ENCODE peak calls at places on chromosomes 13 and 19, in five cellular contexts. O, G, Q, D and H are unnamed samples.

GRCh38 chr13:109389892-109390345 is 396.5 kb downstream of the IRS2 start:
- DNase-seq in O (no peak), G (no peak), Q (no peak), D (no peak), H (no peak)

GRCh38 chr13:44313674-44314073 is 60.0 kb upstream of the SERP2 start:
- DNase-seq in O (no peak), G (no peak), Q (no peak), D (no peak), H (no peak)

GRCh38 chr13:36369268-36370107 is 23.3 kb upstream of the SPART start:
- DNase-seq in O (no peak), G (no peak), Q (no peak), D (no peak), H (no peak)

GRCh38 chr13:33932765-33933406 is 114.9 kb downstream of the RFC3 start:
- DNase-seq in O (no peak), G (no peak), Q (no peak), D (no peak), H (no peak)

GRCh38 chr19:3006075-3006767 is 22.9 kb downstream of the TLE2 start:
- DNase-seq in O (no peak), G (no peak), Q (no peak), D (peak), H (peak)

GRCh38 chr19:41426952-41427646 is at the start of gene B3GNT8:
- DNase-seq in O (peak), G (peak), Q (peak), D (peak), H (peak)

GRCh38 chr13:34020388-34020787 is 202.4 kb downstream of the RFC3 start:
- DNase-seq in O (no peak), G (no peak), Q (no peak), D (no peak), H (no peak)

GRCh38 chr13:47903836-47904235 is 97.2 kb downstream of the SUCLA2 start:
- DNase-seq in O (no peak), G (no peak), Q (no peak), D (no peak), H (no peak)

GRCh38 chr13:39892731-39893293 is 237.3 kb downstream of the COG6 start:
- DNase-seq in O (no peak), G (no peak), Q (no peak), D (no peak), H (no peak)

GRCh38 chr13:65921933-65922332 is 1308.2 kb downstream of the PCDH9 start:
- DNase-seq in O (no peak), G (no peak), Q (no peak), D (no peak), H (no peak)

GRCh38 chr13:51325837-51326236 is 13.7 kb upstream of the SERPINE3 start:
- DNase-seq in O (no peak), G (no peak), Q (no peak), D (no peak), H (no peak)

GRCh38 chr13:27607125-27607524 is 13.2 kb downstream of the LNX2 start:
- DNase-seq in O (no peak), G (no peak), Q (no peak), D (no peak), H (no peak)

GRCh38 chr19:35642312-35642711 is 767 bp downstream of the ETV2 start:
- DNase-seq in O (no peak), G (peak), Q (no peak), D (peak), H (no peak)

GRCh38 chr19:3028305-3029069 is 593 bp downstream of the TLE2 start:
- DNase-seq in O (no peak), G (no peak), Q (no peak), D (peak), H (peak)

GRCh38 chr19:46745521-46746280 is at the start of gene FKRP:
- DNase-seq in O (peak), G (peak), Q (peak), D (peak), H (peak)

GRCh38 chr19:1767464-1767933 is 14.2 kb downstream of the ONECUT3 start:
- DNase-seq in O (peak), G (peak), Q (no peak), D (peak), H (peak)

GRCh38 chr13:99307247-99307646 is at the start of gene GPR183:
- DNase-seq in O (no peak), G (no peak), Q (no peak), D (no peak), H (no peak)

GRCh38 chr19:51529301-51529700 is 2.2 kb downstream of the SIGLEC6 start:
- DNase-seq in O (no peak), G (no peak), Q (no peak), D (no peak), H (no peak)

GRCh38 chr13:42211704-42212103 is 60.2 kb upstream of the AKAP11 start:
- DNase-seq in O (no peak), G (no peak), Q (no peak), D (no peak), H (no peak)

GRCh38 chr13:106145070-106145469 is 390.4 kb downstream of the EFNB2 start:
- DNase-seq in O (no peak), G (no peak), Q (no peak), D (no peak), H (no peak)

GRCh38 chr19:50476943-50477264 is 256 bp upstream of the GARIN5A start:
- DNase-seq in O (no peak), G (no peak), Q (no peak), D (no peak), H (no peak)

GRCh38 chr13:27374650-27375049 is 49.8 kb upstream of the GTF3A start:
- DNase-seq in O (peak), G (peak), Q (no peak), D (peak), H (peak)

GRCh38 chr13:40379794-40380608 is 286.4 kb downstream of the FOXO1 start:
- DNase-seq in O (no peak), G (no peak), Q (no peak), D (no peak), H (no peak)

GRCh38 chr13:108346376-108346775 is 76.9 kb downstream of the TNFSF13B start:
- DNase-seq in O (no peak), G (no peak), Q (no peak), D (no peak), H (no peak)

GRCh38 chr19:35141627-35142401 is 1.2 kb upstream of the FXYD7 start:
- DNase-seq in O (no peak), G (no peak), Q (no peak), D (peak), H (no peak)

GRCh38 chr13:48585456-48585840 is 52.6 kb upstream of the RCBTB2 start:
- DNase-seq in O (no peak), G (no peak), Q (no peak), D (no peak), H (no peak)

GRCh38 chr19:44846455-44847143 is 502 bp downstream of the NECTIN2 start:
- DNase-seq in O (peak), G (peak), Q (no peak), D (peak), H (peak)

GRCh38 chr19:18685597-18686164 is 2.2 kb downstream of the CRTC1 start:
- DNase-seq in O (no peak), G (no peak), Q (no peak), D (no peak), H (no peak)